ENCODE peak calls at places on chromosomes 13 and 19, in six cellular contexts. F is HCT116, H is transverse colon, P is stomach, T is H1, A is suprapubic skin. O is an unnamed sample.

GRCh38 chr19:16180611-16181010 is 4.6 kb upstream of the FAM32A start:
- DNase-seq in F (no peak), H (no peak), P (no peak), T (no peak), A (no peak), O (no peak)

GRCh38 chr19:39083599-39083982 is 577 bp upstream of the ACP7 start:
- DNase-seq in F (no peak), H (no peak), P (no peak), T (no peak), A (no peak), O (no peak)

GRCh38 chr19:16898306-16899015 is 9.7 kb downstream of the F2RL3 start:
- DNase-seq in F (no peak), H (no peak), P (no peak), T (no peak), A (peak), O (no peak)

GRCh38 chr13:73303858-73304257 is 245.1 kb downstream of the KLF5 start:
- DNase-seq in F (no peak), H (no peak), P (no peak), T (peak), A (no peak), O (no peak)

GRCh38 chr19:12156254-12157058 is at the start of gene ZNF625:
- DNase-seq in F (no peak), H (peak), P (peak), T (peak), A (peak), O (no peak)

GRCh38 chr13:113367771-113368170 is 3.8 kb upstream of the GRTP1 start:
- DNase-seq in F (no peak), H (no peak), P (peak), T (no peak), A (no peak), O (no peak)

GRCh38 chr19:9869008-9869617 is 34.0 kb downstream of the PIN1 start:
- DNase-seq in F (no peak), H (no peak), P (no peak), T (no peak), A (no peak), O (no peak)

GRCh38 chr19:55189424-55189823 is 9.3 kb upstream of the SYT5 start:
- DNase-seq in F (peak), H (peak), P (no peak), T (peak), A (peak), O (no peak)

GRCh38 chr19:58059003-58059671 is at the start of gene ZNF135:
- DNase-seq in F (no peak), H (peak), P (peak), T (peak), A (peak), O (no peak)

GRCh38 chr19:29875931-29876330 is 64.1 kb downstream of the CCNE1 start:
- DNase-seq in F (no peak), H (no peak), P (no peak), T (no peak), A (no peak), O (no peak)

GRCh38 chr13:46570273-46570672 is 17.3 kb downstream of the LRCH1 start:
- DNase-seq in F (no peak), H (no peak), P (no peak), T (no peak), A (no peak), O (no peak)

GRCh38 chr19:31448221-31448657 is 99.0 kb upstream of the TSHZ3 start:
- DNase-seq in F (no peak), H (peak), P (peak), T (no peak), A (peak), O (no peak)

GRCh38 chr13:80339841-80340642 is 884 bp downstream of the SPRY2 start:
- DNase-seq in F (no peak), H (peak), P (peak), T (no peak), A (peak), O (no peak)

DNA sequence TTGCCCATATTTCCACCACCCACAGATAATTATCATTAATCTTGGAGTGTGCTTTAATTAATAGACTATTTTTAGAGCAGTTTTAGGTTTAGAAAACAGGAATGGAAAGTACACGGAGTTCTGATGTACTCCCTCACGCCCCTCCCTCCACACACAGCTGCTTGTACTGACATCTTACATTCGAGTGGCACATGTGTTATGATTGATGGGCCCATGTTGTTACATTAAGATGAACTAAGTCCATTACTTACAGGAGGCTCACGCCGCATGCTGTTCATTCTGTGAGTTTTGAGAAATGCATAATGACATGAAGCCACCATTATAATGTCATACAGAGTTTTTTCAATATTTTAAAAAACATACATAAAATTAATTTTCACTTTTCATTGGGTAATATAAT is 1.2 kb upstream of the SPATA13 start:
- DNase-seq in F (no peak), H (no peak), P (no peak), T (no peak), A (no peak), O (no peak)
- H3K27ac ChIP-seq in F (peak), H (no peak), P (peak), T (no peak), A (no peak), O (no peak)

DNA sequence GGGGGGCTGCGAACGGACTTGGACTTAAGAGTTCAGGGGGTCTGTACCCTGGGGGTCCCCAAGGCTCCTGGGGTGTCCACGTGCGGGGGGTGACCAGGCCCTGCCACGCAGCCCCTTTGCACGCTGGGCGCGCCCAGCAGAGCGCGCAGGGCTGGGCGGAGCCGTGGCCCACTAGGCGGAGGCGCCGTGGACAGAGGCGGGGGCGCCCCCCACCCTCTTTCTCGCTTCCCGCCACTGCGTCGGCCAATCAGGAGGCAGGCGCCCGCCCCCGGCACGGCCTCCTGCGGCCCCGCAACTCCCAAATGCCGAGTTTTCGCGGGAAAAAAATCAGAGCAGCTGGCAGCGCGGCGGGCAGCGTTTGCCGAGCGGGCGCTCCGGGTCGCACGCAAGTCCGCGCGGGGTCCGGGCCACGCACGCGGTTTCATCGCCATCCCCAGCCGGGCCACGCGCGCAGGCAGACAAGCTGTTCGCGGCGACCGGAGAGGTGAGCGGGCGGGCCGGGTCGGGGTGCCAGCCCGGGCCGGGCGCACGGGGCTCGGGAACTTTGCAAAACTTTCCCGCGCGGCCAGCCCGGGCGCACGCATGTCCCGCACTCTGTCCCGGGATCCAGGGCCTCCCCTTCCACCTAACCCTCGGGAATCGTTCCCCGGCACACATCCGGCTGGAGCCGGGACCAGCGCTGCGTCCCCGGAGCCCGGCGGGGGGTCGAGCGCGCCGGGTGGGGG is at the start of gene UHRF1:
- DNase-seq in F (no peak), H (peak), P (no peak), T (no peak), A (no peak), O (peak)
- TF ChIP-seq POLR2AphosphoS5 in F (no peak), H (no peak), P (no peak), T (no peak), A (no peak), O (peak)

GRCh38 chr13:41782086-41782485 is 178.8 kb downstream of the VWA8 start:
- DNase-seq in F (no peak), H (no peak), P (no peak), T (no peak), A (no peak), O (no peak)
- H3K27ac ChIP-seq in F (no peak), H (no peak), P (no peak), T (no peak), A (no peak), O (no peak)

GRCh38 chr19:18460313-18460712 is 22.4 kb upstream of the ISYNA1 start:
- DNase-seq in F (no peak), H (peak), P (peak), T (no peak), A (peak), O (no peak)
- TF ChIP-seq POLR2AphosphoS5 in F (no peak), H (peak), P (no peak), T (no peak), A (no peak), O (no peak)

DNA sequence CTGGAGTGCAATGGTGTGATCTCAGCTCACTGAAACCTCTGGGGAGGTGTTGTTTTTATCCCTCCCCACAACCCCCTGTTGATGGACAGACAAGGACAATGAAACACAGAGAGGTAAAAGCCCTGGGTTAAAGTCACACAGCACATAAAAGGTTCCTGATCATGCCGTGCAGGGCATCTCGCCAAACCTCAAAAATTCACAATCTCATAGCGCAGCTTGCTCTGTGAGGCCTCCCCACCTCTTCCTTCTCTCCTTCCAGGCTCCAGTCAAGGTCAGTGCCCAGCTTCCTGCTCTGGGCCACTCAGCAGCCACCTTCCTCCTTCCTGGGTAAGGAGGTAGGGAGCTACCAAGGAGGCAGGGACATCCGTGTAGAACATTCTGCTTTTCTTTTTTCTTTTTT is 2.3 kb downstream of the FUT2 start:
- DNase-seq in F (no peak), H (peak), P (peak), T (no peak), A (no peak), O (peak)
- H3K27ac ChIP-seq in F (peak), H (peak), P (peak), T (no peak), A (no peak), O (no peak)

GRCh38 chr19:15108145-15108844 is 1.1 kb downstream of the SYDE1 start:
- DNase-seq in F (no peak), H (no peak), P (no peak), T (no peak), A (no peak), O (no peak)

GRCh38 chr19:15108845-15109767 is 1.9 kb downstream of the SYDE1 start:
- DNase-seq in F (no peak), H (no peak), P (no peak), T (no peak), A (no peak), O (no peak)

GRCh38 chr19:15105044-15105443 is 2.2 kb upstream of the SYDE1 start:
- DNase-seq in F (no peak), H (no peak), P (no peak), T (no peak), A (no peak), O (no peak)

GRCh38 chr19:15109768-15110417 is 2.7 kb downstream of the SYDE1 start:
- DNase-seq in F (no peak), H (no peak), P (no peak), T (no peak), A (no peak), O (no peak)

GRCh38 chr19:15107056-15108010 is at the start of gene SYDE1:
- DNase-seq in F (no peak), H (no peak), P (no peak), T (no peak), A (no peak), O (no peak)
- TF ChIP-seq POLR2AphosphoS5 in F (no peak), H (peak), P (no peak), T (no peak), A (no peak), O (no peak)

GRCh38 chr13:45332831-45333219 is 8.2 kb downstream of the TPT1 start:
- DNase-seq in F (no peak), H (no peak), P (no peak), T (no peak), A (no peak), O (no peak)
- H3K27ac ChIP-seq in F (peak), H (no peak), P (no peak), T (no peak), A (no peak), O (peak)

DNA sequence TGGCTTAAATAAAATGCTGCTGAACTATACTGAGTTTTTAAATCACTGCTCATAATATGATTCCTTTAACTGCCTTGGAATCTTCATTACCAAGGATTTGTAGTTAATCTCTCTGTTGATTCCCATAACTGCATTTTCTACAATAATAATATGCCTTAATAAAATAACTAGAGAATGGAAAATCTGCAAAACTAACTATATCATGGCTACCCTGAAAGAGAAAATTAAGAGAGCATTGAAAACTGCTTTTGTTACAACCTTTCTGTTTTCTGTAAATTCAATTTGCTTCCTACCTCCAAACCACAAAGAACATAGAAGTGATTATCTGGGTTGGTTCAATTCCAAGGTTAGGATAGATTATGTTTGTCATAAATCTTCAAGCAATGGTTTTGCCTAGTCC is 202.8 kb upstream of the ATXN8OS start:
- DNase-seq in F (no peak), H (no peak), P (no peak), T (no peak), A (no peak), O (no peak)
- TF ChIP-seq POLR2AphosphoS5 in F (no peak), H (no peak), P (no peak), T (no peak), A (no peak), O (no peak)